ENCODE peak calls at places on chromosome 19, in five cellular contexts. D is pancreas, X is lung, W is foreskin keratinocyte, V is GM12865. J is an unnamed sample.

GRCh38 chr19:39104104-39104708 is 20.0 kb downstream of the ACP7 start:
- DNase-seq in D (no peak), X (no peak), W (no peak), V (no peak), J (no peak)

GRCh38 chr19:33403973-33404304 is 30.4 kb downstream of the CEBPG start:
- DNase-seq in D (no peak), X (no peak), W (no peak), V (no peak), J (peak)

GRCh38 chr19:18500820-18501219 is 21.1 kb downstream of the ELL start:
- DNase-seq in D (peak), X (no peak), W (no peak), V (no peak), J (no peak)

GRCh38 chr19:55384576-55385235 is 614 bp upstream of the TMEM238 start:
- DNase-seq in D (no peak), X (peak), W (peak), V (peak), J (no peak)

GRCh38 chr19:51272183-51272817 is 21.4 kb downstream of the SIGLECL1 start:
- DNase-seq in D (no peak), X (no peak), W (no peak), V (no peak), J (no peak)

GRCh38 chr19:5563941-5564612 is 3.7 kb downstream of the TINCR start:
- DNase-seq in D (no peak), X (no peak), W (peak), V (no peak), J (no peak)

GRCh38 chr19:6062274-6062673 is 48.0 kb downstream of the RFX2 start:
- DNase-seq in D (no peak), X (peak), W (no peak), V (no peak), J (peak)

GRCh38 chr19:50039968-50040367 is 14.2 kb downstream of the ZNF473 start:
- DNase-seq in D (no peak), X (no peak), W (no peak), V (no peak), J (no peak)

GRCh38 chr19:24033962-24034342 is 53.0 kb upstream of the ZNF254 start:
- DNase-seq in D (peak), X (peak), W (peak), V (peak), J (peak)
- TF ChIP-seq CTCF in D (no peak), X (no peak), W (no peak), V (no peak), J (no peak)

GRCh38 chr19:41547569-41547968 is 28.4 kb upstream of the CEACAM21 start:
- DNase-seq in D (no peak), X (no peak), W (no peak), V (no peak), J (no peak)

GRCh38 chr19:41543582-41543981 is 32.4 kb upstream of the CEACAM21 start:
- DNase-seq in D (no peak), X (no peak), W (no peak), V (no peak), J (no peak)

GRCh38 chr19:41546386-41546789 is 29.6 kb upstream of the CEACAM21 start:
- DNase-seq in D (no peak), X (no peak), W (no peak), V (peak), J (no peak)

GRCh38 chr19:41548047-41548446 is 27.9 kb upstream of the CEACAM21 start:
- DNase-seq in D (no peak), X (no peak), W (no peak), V (no peak), J (no peak)

GRCh38 chr19:41545547-41545946 is 30.4 kb upstream of the CEACAM21 start:
- DNase-seq in D (no peak), X (no peak), W (no peak), V (peak), J (no peak)
- TF ChIP-seq CTCF in D (no peak), X (no peak), W (no peak), V (no peak), J (no peak)

GRCh38 chr19:482186-483041 is 13.9 kb upstream of the MADCAM1 start:
- DNase-seq in D (no peak), X (no peak), W (no peak), V (no peak), J (no peak)
- TF ChIP-seq CTCF in D (no peak), X (no peak), W (no peak), V (no peak), J (no peak)

GRCh38 chr19:41353466-41354342 is at the start of gene TGFB1:
- DNase-seq in D (peak), X (peak), W (peak), V (peak), J (peak)
- TF ChIP-seq CTCF in D (peak), X (peak), W (peak), V (peak), J (peak)

J was measured in AG10803.